ENCODE peak calls at places on chromosomes 6 and 20, in five cellular contexts. R is fibroblast of pulmonary artery; T is H9; J is stimulated activated CD4-positive, alpha-beta T cell treated with anti-CD3 and anti-CD28 coated beads, Interleukin-1b, Interleukin-23, amount 100 ng/mL, for 4 hours; W is mesenteric fat pad. O is an unnamed sample.

GRCh38 chr6:139017227-139017626 is 11.3 kb upstream of the ABRACL start:
- DNase-seq in J (no peak), W (no peak), R (no peak), T (no peak), O (no peak)

GRCh38 chr6:142685852-142686718 is 258.9 kb downstream of the HIVEP2 start:
- DNase-seq in T (no peak), R (no peak), W (no peak), J (no peak), O (no peak)

GRCh38 chr6:42766163-42766670 is 15.6 kb upstream of the BICRAL start:
- DNase-seq in W (no peak), R (peak), T (no peak), J (no peak), O (no peak)

GRCh38 chr6:124099520-124099919 is 295.9 kb downstream of the NKAIN2 start:
- DNase-seq in J (no peak), W (no peak), R (no peak), T (no peak), O (no peak)

GRCh38 chr6:19759117-19759880 is 77.9 kb upstream of the ID4 start:
- DNase-seq in T (no peak), J (no peak), W (no peak), R (peak), O (no peak)

GRCh38 chr6:127347188-127347587 is 3.8 kb upstream of the ECHDC1 start:
- DNase-seq in R (peak), W (no peak), J (no peak), T (no peak), O (no peak)

GRCh38 chr6:114258376-114258775 is 84.4 kb downstream of the HS3ST5 start:
- DNase-seq in T (no peak), R (no peak), J (no peak), W (no peak), O (no peak)

GRCh38 chr20:21352703-21353102 is 44.6 kb downstream of the NKX2-4 start:
- DNase-seq in T (no peak), R (peak), W (no peak), J (no peak), O (no peak)

GRCh38 chr6:30804333-30804732 is 60.0 kb upstream of the IER3 start:
- DNase-seq in R (no peak), T (no peak), J (no peak), W (no peak), O (no peak)

GRCh38 chr20:59580208-59580980 is 23.9 kb upstream of the PHACTR3 start:
- DNase-seq in R (no peak), J (no peak), T (no peak), W (peak), O (no peak)

GRCh38 chr20:43316271-43316670 is 126.6 kb upstream of the PTPRT start:
- DNase-seq in R (no peak), T (no peak), W (peak), J (no peak), O (no peak)

GRCh38 chr20:58841539-58842264 is 9.0 kb downstream of the GNAS-AS1 start:
- DNase-seq in T (peak), R (no peak), W (peak), J (no peak), O (no peak)

GRCh38 chr20:37801921-37802320 is 101.0 kb upstream of the VSTM2L start:
- DNase-seq in J (no peak), W (no peak), R (peak), T (no peak), O (no peak)

GRCh38 chr6:31882344-31882743 is 3.5 kb upstream of the SLC44A4 start:
- DNase-seq in J (no peak), R (peak), W (no peak), T (no peak), O (peak)

GRCh38 chr6:47360388-47360787 is 50.7 kb upstream of the TNFRSF21 start:
- DNase-seq in W (no peak), R (no peak), J (no peak), T (no peak), O (no peak)

GRCh38 chr6:111555041-111555440 is 50.6 kb downstream of the TRAF3IP2 start:
- DNase-seq in W (no peak), T (no peak), J (no peak), R (no peak), O (no peak)

GRCh38 chr20:309841-310644 is 12.7 kb downstream of the ZCCHC3 start:
- DNase-seq in J (peak), W (peak), T (peak), R (peak), O (peak)

GRCh38 chr6:130223508-130223907 is 757 bp upstream of the SAMD3 start:
- DNase-seq in W (no peak), T (no peak), R (no peak), J (peak), O (no peak)

GRCh38 chr20:44733341-44734069 is 12.2 kb upstream of the KCNK15 start:
- DNase-seq in J (peak), R (peak), T (peak), W (no peak), O (peak)